ENCODE peak calls at places on chromosome 13, in five cellular contexts. G is mucosa of gallbladder; F is H7; I is effector CD4-positive, alpha-beta T cell; L is foreskin melanocyte. J is an unnamed sample.

GRCh38 chr13:77810430-77810829 is 108.2 kb downstream of the EDNRB start:
- DNase-seq in G (no peak), F (peak), I (no peak), L (peak), J (no peak)

GRCh38 chr13:43546260-43546659 is 240.5 kb downstream of the ENOX1 start:
- DNase-seq in G (no peak), F (no peak), I (no peak), L (no peak), J (no peak)

GRCh38 chr13:103140001-103140671 is 73.9 kb upstream of the SLC10A2 start:
- DNase-seq in G (peak), F (peak), I (no peak), L (peak), J (no peak)

GRCh38 chr13:41931337-41931736 is 29.6 kb downstream of the VWA8 start:
- DNase-seq in G (no peak), F (no peak), I (no peak), L (no peak), J (no peak)

GRCh38 chr13:82912564-82912963 is 969.7 kb downstream of the SLITRK1 start:
- DNase-seq in G (no peak), F (no peak), I (no peak), L (no peak), J (no peak)

GRCh38 chr13:60584976-60585375 is 188.0 kb downstream of the TDRD3 start:
- DNase-seq in G (no peak), F (peak), I (no peak), L (peak), J (no peak)

GRCh38 chr13:72680353-72680752 is 47.1 kb downstream of the MZT1 start:
- DNase-seq in G (no peak), F (no peak), I (no peak), L (no peak), J (no peak)

GRCh38 chr13:99600318-99600717 is 99.0 kb downstream of the TM9SF2 start:
- DNase-seq in G (no peak), F (peak), I (no peak), L (no peak), J (no peak)

GRCh38 chr13:43058318-43058674 is 34.9 kb downstream of the DNAJC15 start:
- DNase-seq in G (no peak), F (no peak), I (no peak), L (peak), J (no peak)

GRCh38 chr13:49664606-49665005 is 26.7 kb downstream of the EBPL start:
- DNase-seq in G (no peak), F (peak), I (no peak), L (no peak), J (no peak)

GRCh38 chr13:62418872-62419271 is 1003.2 kb upstream of the PCDH20 start:
- DNase-seq in G (no peak), F (no peak), I (no peak), L (no peak), J (no peak)

GRCh38 chr13:47480941-47481340 is 520.1 kb downstream of the SUCLA2 start:
- DNase-seq in G (no peak), F (no peak), I (no peak), L (no peak), J (no peak)

GRCh38 chr13:62357887-62358645 is 942.4 kb upstream of the PCDH20 start:
- DNase-seq in G (no peak), F (peak), I (no peak), L (peak), J (no peak)

GRCh38 chr13:18978447-18978846 is 203.2 kb downstream of the TUBA3C start:
- DNase-seq in G (no peak), F (no peak), I (no peak), L (no peak), J (no peak)

GRCh38 chr13:105702441-105702840 is 833.0 kb downstream of the EFNB2 start:
- DNase-seq in G (no peak), F (no peak), I (no peak), L (no peak), J (no peak)